ENCODE peak calls at places on chromosomes 3 and 15, in six cellular contexts. M is CD8-positive, alpha-beta memory T cell; Q is endothelial cell of umbilical vein; O is caudate nucleus; E is colonic mucosa; A is effector memory CD4-positive, alpha-beta T cell. Z is an unnamed sample.

GRCh38 chr3:79140718-79141117 is 627.1 kb downstream of the ROBO1 start:
- DNase-seq in M (no peak), Q (no peak), O (no peak), E (no peak), A (no peak), Z (no peak)

GRCh38 chr3:48404440-48405342 is 25.2 kb downstream of the PLXNB1 start:
- DNase-seq in M (no peak), Q (no peak), O (no peak), E (no peak), A (no peak), Z (no peak)

GRCh38 chr3:133964547-133964946 is 65.2 kb downstream of the SLCO2A1 start:
- DNase-seq in M (no peak), Q (no peak), O (no peak), E (no peak), A (no peak), Z (no peak)

GRCh38 chr3:188431040-188431439 is 277.1 kb downstream of the LPP start:
- DNase-seq in M (no peak), Q (no peak), O (no peak), E (no peak), A (no peak), Z (no peak)

GRCh38 chr15:65903296-65904073 is 34.2 kb downstream of the RAB11A start:
- DNase-seq in M (no peak), Q (no peak), O (no peak), E (no peak), A (no peak), Z (no peak)

GRCh38 chr15:62085740-62086139 is 19.0 kb downstream of the C2CD4A start:
- DNase-seq in M (no peak), Q (no peak), O (no peak), E (no peak), A (no peak), Z (no peak)

GRCh38 chr3:36124118-36124796 is 256.0 kb upstream of the STAC start:
- DNase-seq in M (no peak), Q (no peak), O (no peak), E (no peak), A (no peak), Z (no peak)

GRCh38 chr3:70703305-70704102 is 391.1 kb upstream of the MDFIC2 start:
- DNase-seq in M (no peak), Q (peak; percentile 47), O (no peak), E (no peak), A (no peak), Z (no peak)

GRCh38 chr3:139187648-139188047 is 143.0 kb upstream of the PRR23C start:
- DNase-seq in M (no peak), Q (no peak), O (no peak), E (no peak), A (no peak), Z (no peak)

GRCh38 chr3:12966847-12967750 is 106.1 kb downstream of the IQSEC1 start:
- DNase-seq in M (no peak), Q (peak; percentile 35), O (no peak), E (peak; percentile 34), A (no peak), Z (peak; percentile 55)

GRCh38 chr15:78162038-78162437 is 12.9 kb downstream of the IDH3A start:
- DNase-seq in M (peak; percentile 21), Q (no peak), O (peak; percentile 71), E (no peak), A (no peak), Z (peak; percentile 10)

GRCh38 chr15:36617529-36618196 is 38.2 kb downstream of the CDIN1 start:
- DNase-seq in M (no peak), Q (no peak), O (no peak), E (no peak), A (no peak), Z (no peak)

GRCh38 chr3:127064391-127065137 is 81.6 kb downstream of the PLXNA1 start:
- DNase-seq in M (no peak), Q (no peak), O (no peak), E (no peak), A (no peak), Z (no peak)

GRCh38 chr3:171377859-171378258 is 82.3 kb downstream of the TNIK start:
- DNase-seq in M (no peak), Q (no peak), O (no peak), E (no peak), A (no peak), Z (no peak)

GRCh38 chr3:131018970-131019369 is 7.7 kb downstream of the ASTE1 start:
- DNase-seq in M (no peak), Q (no peak), O (no peak), E (no peak), A (no peak), Z (no peak)

GRCh38 chr3:123338620-123339061 is 110.2 kb downstream of the ADCY5 start:
- DNase-seq in M (no peak), Q (no peak), O (no peak), E (no peak), A (no peak), Z (no peak)

GRCh38 chr15:41637086-41637485 is 23.1 kb upstream of the MGA start:
- DNase-seq in M (no peak), Q (no peak), O (no peak), E (no peak), A (no peak), Z (no peak)

GRCh38 chr15:56366211-56366610 is 985 bp downstream of the TEX9 start:
- DNase-seq in M (no peak), Q (no peak), O (no peak), E (no peak), A (no peak), Z (no peak)

GRCh38 chr15:37372064-37372463 is 271.7 kb upstream of the MEIS2 start:
- DNase-seq in M (no peak), Q (no peak), O (no peak), E (no peak), A (no peak), Z (no peak)

GRCh38 chr15:100201376-100202280 is 140.1 kb downstream of the ADAMTS17 start:
- DNase-seq in M (peak; percentile 53), Q (no peak), O (no peak), E (no peak), A (no peak), Z (no peak)

GRCh38 chr15:40911139-40911538 is 16.9 kb downstream of the VPS18 start:
- DNase-seq in M (no peak), Q (no peak), O (no peak), E (no peak), A (no peak), Z (no peak)

GRCh38 chr15:71295242-71296031 is 180.2 kb downstream of the THSD4 start:
- DNase-seq in M (no peak), Q (peak; percentile 99), O (no peak), E (peak; percentile 35), A (no peak), Z (no peak)

GRCh38 chr3:171101982-171102610 is 75.6 kb upstream of the SLC2A2 start:
- DNase-seq in M (no peak), Q (no peak), O (no peak), E (no peak), A (no peak), Z (no peak)

GRCh38 chr3:62556121-62556520 is 182.8 kb upstream of the FEZF2 start:
- DNase-seq in M (no peak), Q (no peak), O (no peak), E (no peak), A (no peak), Z (no peak)

GRCh38 chr3:17025594-17026139 is 140.9 kb downstream of the PLCL2 start:
- DNase-seq in M (no peak), Q (no peak), O (no peak), E (no peak), A (no peak), Z (no peak)

GRCh38 chr3:17030438-17030837 is 145.7 kb downstream of the PLCL2 start:
- DNase-seq in M (no peak), Q (no peak), O (no peak), E (no peak), A (no peak), Z (no peak)

GRCh38 chr3:17030956-17031652 is 146.3 kb downstream of the PLCL2 start:
- DNase-seq in M (no peak), Q (no peak), O (no peak), E (no peak), A (no peak), Z (no peak)

GRCh38 chr3:17028363-17028762 is 143.6 kb downstream of the PLCL2 start:
- DNase-seq in M (no peak), Q (no peak), O (no peak), E (no peak), A (no peak), Z (no peak)

GRCh38 chr3:17027344-17027743 is 142.6 kb downstream of the PLCL2 start:
- DNase-seq in M (no peak), Q (no peak), O (no peak), E (no peak), A (no peak), Z (no peak)
- H3K27ac ChIP-seq in M (no peak overlapping the region), Q (no peak overlapping the region), O (no peak overlapping the region), E (no peak overlapping the region), A (no peak overlapping the region), Z (no peak overlapping the region)

DNA sequence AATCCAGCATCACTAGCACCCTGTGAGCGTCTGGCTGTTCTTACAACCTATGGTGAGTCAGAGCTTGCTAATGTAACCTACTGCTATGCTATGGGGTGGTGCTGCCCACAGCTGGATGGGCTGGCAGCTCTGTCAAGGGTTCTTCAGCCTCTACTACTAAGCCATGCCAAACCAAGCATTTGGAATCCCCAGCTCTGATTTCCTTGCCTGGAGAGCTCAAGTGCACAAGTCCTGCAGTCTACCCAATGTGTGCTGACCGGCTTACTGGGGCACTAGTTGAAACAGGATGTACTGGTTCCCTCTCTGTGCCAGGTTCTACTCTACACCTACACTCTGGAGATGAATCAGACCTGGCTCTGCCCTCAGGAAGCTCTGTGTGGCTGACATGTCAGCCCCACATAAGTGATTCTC is 4.2 kb downstream of the TEX264 start:
- DNase-seq in M (no peak), Q (no peak), O (no peak), E (no peak), A (no peak), Z (no peak)
- H3K27ac ChIP-seq in M (peak overlapping the region; percentile 2), Q (no peak overlapping the region), O (peak overlapping the region; percentile 33), E (no peak overlapping the region), A (peak overlapping the region; percentile 8), Z (no peak overlapping the region)

DNA sequence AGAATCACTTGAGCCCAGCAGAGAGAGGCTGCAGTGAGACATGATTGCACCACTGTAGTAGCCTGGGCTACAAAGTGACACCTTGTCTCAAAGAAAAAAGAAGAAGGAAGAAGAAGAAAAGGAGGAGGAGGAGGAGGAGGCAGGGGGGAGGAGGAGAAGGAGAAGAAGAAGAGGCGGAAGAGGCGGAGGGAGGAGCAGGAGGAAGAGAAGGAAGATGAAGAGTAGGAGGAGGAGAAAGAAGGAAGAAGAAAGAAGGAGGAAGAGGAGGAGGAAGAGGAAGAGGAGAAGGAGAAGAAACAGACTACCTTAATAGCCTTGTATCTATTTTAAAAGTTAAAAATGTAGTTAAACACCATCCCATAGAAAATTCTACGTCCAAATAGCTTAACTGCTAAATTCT is 19.1 kb upstream of the ARF4 start:
- DNase-seq in M (no peak), Q (no peak), O (no peak), E (no peak), A (no peak), Z (no peak)
- H3K27ac ChIP-seq in M (no peak overlapping the region), Q (no peak overlapping the region), O (no peak overlapping the region), E (no peak overlapping the region), A (no peak overlapping the region), Z (no peak overlapping the region)

DNA sequence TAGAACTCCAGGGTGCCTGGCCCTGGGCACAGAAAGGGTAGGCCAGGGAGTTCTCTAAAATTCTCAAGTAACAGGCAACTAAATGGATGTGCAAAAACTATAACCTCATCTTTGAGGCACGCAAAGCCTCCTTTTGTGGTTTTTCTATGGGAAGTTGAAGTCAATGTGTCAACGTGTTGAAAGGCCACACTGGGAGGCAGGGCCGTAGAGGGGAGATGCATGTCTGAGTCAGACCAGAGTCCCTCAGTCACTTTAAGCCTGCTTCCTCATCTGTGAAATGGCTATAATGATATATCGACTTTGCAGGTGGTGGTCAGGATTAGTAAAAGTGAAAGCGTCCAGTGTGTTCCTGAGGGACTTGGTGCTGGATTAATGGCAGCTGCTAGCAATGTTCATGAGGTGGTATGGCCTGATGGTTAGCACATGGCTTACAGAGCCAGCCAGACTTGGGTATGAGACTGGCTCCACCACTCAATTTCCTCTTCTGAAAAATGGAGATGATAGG is 17.0 kb downstream of the TGM5 start:
- DNase-seq in M (no peak), Q (no peak), O (no peak), E (no peak), A (no peak), Z (no peak)
- H3K27ac ChIP-seq in M (no peak overlapping the region), Q (no peak overlapping the region), O (no peak overlapping the region), E (no peak overlapping the region), A (no peak overlapping the region), Z (no peak overlapping the region)

Z was measured in substantia nigra.